ENCODE peak calls at places on chromosomes 1 and 21, in five cellular contexts. X is HepG2, H is H1, J is GM12878, V is GM12891. G is an unnamed sample.

GRCh38 chr1:46020005-46020404 is 112.4 kb downstream of the PIK3R3 start:
- DNase-seq in J (no peak), X (no peak), H (no peak), V (no peak), G (no peak)

GRCh38 chr1:32138965-32139364 is 31.1 kb downstream of the KPNA6 start:
- DNase-seq in H (no peak), V (no peak), J (no peak), X (peak), G (no peak)

GRCh38 chr1:211951856-211952255 is 83.5 kb downstream of the INTS7 start:
- DNase-seq in V (no peak), J (no peak), H (no peak), X (peak), G (no peak)

GRCh38 chr1:244256086-244256485 is 195.6 kb downstream of the ADSS2 start:
- DNase-seq in J (no peak), X (no peak), H (no peak), V (no peak), G (no peak)

GRCh38 chr1:59350521-59350920 is 53.6 kb downstream of the FGGY start:
- DNase-seq in V (no peak), J (no peak), H (no peak), X (no peak), G (no peak)

GRCh38 chr1:223733898-223734852 is 21.8 kb downstream of the CAPN2 start:
- DNase-seq in J (no peak), X (no peak), H (no peak), V (no peak), G (no peak)

GRCh38 chr1:20358761-20359263 is 68.1 kb downstream of the VWA5B1 start:
- DNase-seq in H (no peak), X (peak), J (no peak), V (no peak), G (no peak)

GRCh38 chr21:19508442-19508841 is 1104.9 kb upstream of the TMPRSS15 start:
- DNase-seq in J (no peak), V (no peak), H (no peak), X (no peak), G (no peak)

GRCh38 chr21:37060296-37060695 is 12.6 kb downstream of the PIGP start:
- DNase-seq in H (peak), J (no peak), X (peak), V (no peak), G (no peak)

GRCh38 chr1:228108742-228109072 is 392 bp downstream of the MRPL55 start:
- DNase-seq in J (no peak), V (no peak), X (no peak), H (no peak), G (no peak)

GRCh38 chr1:1232224-1232800 is at the start of gene B3GALT6:
- DNase-seq in H (no peak), V (no peak), X (no peak), J (no peak), G (no peak)

GRCh38 chr1:229383961-229384360 is 41.1 kb upstream of the CCSAP start:
- DNase-seq in J (no peak), X (no peak), V (no peak), H (no peak), G (no peak)

GRCh38 chr1:179586107-179586823 is 5.4 kb upstream of the TDRD5 start:
- DNase-seq in H (no peak), V (no peak), J (no peak), X (no peak), G (no peak)

GRCh38 chr1:9230869-9231533 is 3.6 kb upstream of the H6PD start:
- DNase-seq in H (no peak), J (no peak), X (no peak), V (no peak), G (no peak)

GRCh38 chr1:186566140-186566850 is 105.4 kb upstream of the PDC start:
- DNase-seq in V (no peak), J (no peak), X (no peak), H (no peak), G (no peak)

GRCh38 chr1:218347713-218348627 is 2.8 kb downstream of the TGFB2 start:
- DNase-seq in H (no peak), V (no peak), X (no peak), J (no peak), G (no peak)

GRCh38 chr1:230747139-230747730 is at the start of gene CAPN9:
- DNase-seq in H (no peak), V (no peak), X (no peak), J (no peak), G (no peak)
- TF ChIP-seq POLR2AphosphoS5 in H (no peak), V (no peak), X (no peak), J (no peak), G (no peak)

DNA sequence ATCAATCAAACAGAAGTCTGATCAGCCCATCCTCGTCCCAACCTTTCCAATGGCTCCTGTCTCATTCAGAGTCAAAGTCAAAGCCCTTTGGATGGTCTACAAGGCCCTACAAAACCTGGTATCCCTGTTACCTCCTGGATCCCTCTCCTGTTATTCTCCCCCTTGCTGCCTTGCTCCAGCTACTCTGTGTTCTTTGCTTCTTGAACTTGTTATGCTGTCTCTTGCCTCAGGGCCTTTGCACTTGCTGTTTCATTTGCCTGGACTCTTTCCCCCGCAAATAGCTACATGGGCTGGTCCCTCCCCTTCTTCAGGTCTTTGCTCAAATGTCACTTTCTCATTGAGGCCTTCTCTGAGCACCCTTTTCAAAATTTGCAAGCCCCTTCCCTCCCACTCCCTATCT is 1.4 kb upstream of the CSF3R start:
- DNase-seq in J (no peak), X (no peak), V (no peak), H (no peak), G (no peak)
- TF ChIP-seq TAF1 in J (no peak), X (no peak), V (no peak), H (no peak), G (no peak)

GRCh38 chr1:18132022-18132706 is 24.6 kb downstream of the IGSF21 start:
- DNase-seq in J (no peak), V (no peak), X (no peak), H (no peak), G (no peak)
- TF ChIP-seq POLR2A in J (no peak), V (no peak), X (no peak), H (no peak), G (no peak)

DNA sequence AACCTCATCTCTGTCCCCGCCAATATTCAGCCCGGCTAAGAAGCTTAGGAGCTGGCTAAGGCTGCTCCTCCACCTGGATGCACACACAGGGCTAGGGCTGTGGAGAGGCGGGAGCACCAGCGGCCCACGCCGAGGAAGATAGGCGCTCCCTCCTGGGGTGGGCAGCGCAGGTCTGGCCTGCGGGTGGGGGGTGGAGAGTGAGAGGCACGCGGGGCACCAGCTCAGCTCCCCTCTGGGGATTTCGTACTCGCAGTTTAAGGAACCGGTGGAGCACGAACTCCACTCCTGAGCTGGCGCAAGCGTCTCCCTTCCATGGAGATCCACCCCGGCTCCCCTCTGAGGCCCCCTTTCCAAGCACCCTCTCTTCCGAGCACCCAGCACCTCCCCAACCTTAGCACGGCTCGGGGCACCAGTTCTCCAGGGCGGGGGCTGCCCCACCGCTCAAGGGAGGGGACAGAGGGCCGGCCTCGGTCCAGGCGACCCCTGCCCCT is 433 bp upstream of the KAZN start:
- DNase-seq in X (no peak), V (no peak), H (no peak), J (no peak), G (no peak)
- TF ChIP-seq POLR2AphosphoS5 in X (no peak), V (no peak), H (no peak), J (no peak), G (no peak)

GRCh38 chr1:225694151-225694603 is 41.3 kb upstream of the ENAH start:
- DNase-seq in X (peak), J (no peak), V (no peak), H (no peak), G (no peak)
- TF ChIP-seq TAF1 in X (no peak), J (no peak), V (no peak), H (no peak), G (no peak)

GRCh38 chr1:40701684-40702083 is 10.2 kb downstream of the NFYC start:
- DNase-seq in J (no peak), X (no peak), H (no peak), V (no peak), G (no peak)
- TF ChIP-seq POLR2A in J (no peak), X (no peak), H (no peak), V (no peak), G (no peak)

GRCh38 chr1:230866171-230866811 is 2.0 kb downstream of the C1orf198 start:
- DNase-seq in X (no peak), V (no peak), H (no peak), J (no peak), G (no peak)
- TF ChIP-seq POLR2AphosphoS5 in X (no peak), V (no peak), H (no peak), J (no peak), G (no peak)

GRCh38 chr21:29005696-29006095 is 13.0 kb upstream of the LTN1 start:
- DNase-seq in J (no peak), V (no peak), H (no peak), X (no peak), G (no peak)
- TF ChIP-seq TAF1 in J (no peak), V (no peak), H (no peak), X (no peak), G (no peak)

G was measured in GM12892.